ENCODE peak calls at places on chromosomes 6 and 20, in eight cellular contexts. One of them, this sample, is unnamed.

GRCh38 chr6:122207794-122208193 is 191.7 kb upstream of the HSF2 start:
- DNase-seq in NAMALWA: no peak
- DNase-seq in tibial nerve: no peak
- DNase-seq in ureter: no peak
- DNase-seq in kidney tubule cell: no peak
- DNase-seq in small intestine: no peak
- DNase-seq in uterus: no peak
- DNase-seq in astrocyte of the spinal cord: peak; percentile 46
- DNase-seq in this sample: no peak

GRCh38 chr6:37496951-37497885 is 2.5 kb downstream of the CCDC167 start:
- DNase-seq in NAMALWA: peak; percentile 29
- DNase-seq in uterus: no peak
- DNase-seq in kidney tubule cell: no peak
- DNase-seq in astrocyte of the spinal cord: no peak
- DNase-seq in small intestine: no peak
- DNase-seq in tibial nerve: no peak
- DNase-seq in ureter: no peak
- DNase-seq in this sample: no peak

GRCh38 chr6:107140581-107140980 is 25.3 kb upstream of the BEND3 start:
- DNase-seq in astrocyte of the spinal cord: no peak
- DNase-seq in ureter: no peak
- DNase-seq in tibial nerve: no peak
- DNase-seq in kidney tubule cell: no peak
- DNase-seq in NAMALWA: no peak
- DNase-seq in uterus: no peak
- DNase-seq in small intestine: no peak
- DNase-seq in this sample: no peak

GRCh38 chr20:1323256-1323655 is 5.7 kb downstream of the SDCBP2 start:
- DNase-seq in kidney tubule cell: no peak
- DNase-seq in ureter: no peak
- DNase-seq in NAMALWA: no peak
- DNase-seq in small intestine: no peak
- DNase-seq in uterus: no peak
- DNase-seq in astrocyte of the spinal cord: no peak
- DNase-seq in tibial nerve: no peak
- DNase-seq in this sample: no peak

GRCh38 chr6:143698329-143698728 is 20.6 kb downstream of the PHACTR2 start:
- DNase-seq in astrocyte of the spinal cord: no peak
- DNase-seq in small intestine: no peak
- DNase-seq in NAMALWA: no peak
- DNase-seq in uterus: no peak
- DNase-seq in kidney tubule cell: no peak
- DNase-seq in tibial nerve: no peak
- DNase-seq in ureter: no peak
- DNase-seq in this sample: no peak

GRCh38 chr20:35215066-35215956 is 11.2 kb upstream of the MMP24 start:
- DNase-seq in astrocyte of the spinal cord: peak; percentile 23
- DNase-seq in tibial nerve: no peak
- DNase-seq in NAMALWA: no peak
- DNase-seq in kidney tubule cell: peak; percentile 97
- DNase-seq in ureter: no peak
- DNase-seq in small intestine: no peak
- DNase-seq in uterus: no peak
- DNase-seq in this sample: no peak

GRCh38 chr6:170200458-170200891 is 90.4 kb downstream of the DLL1 start:
- DNase-seq in small intestine: no peak
- DNase-seq in uterus: peak; percentile 63
- DNase-seq in kidney tubule cell: no peak
- DNase-seq in tibial nerve: no peak
- DNase-seq in ureter: no peak
- DNase-seq in astrocyte of the spinal cord: no peak
- DNase-seq in NAMALWA: no peak
- DNase-seq in this sample: no peak

GRCh38 chr20:35598476-35598875 is 17.2 kb upstream of the SPAG4 start:
- DNase-seq in uterus: no peak
- DNase-seq in small intestine: no peak
- DNase-seq in ureter: no peak
- DNase-seq in astrocyte of the spinal cord: no peak
- DNase-seq in tibial nerve: no peak
- DNase-seq in kidney tubule cell: no peak
- DNase-seq in NAMALWA: no peak
- DNase-seq in this sample: no peak

GRCh38 chr6:22558288-22558882 is 11.0 kb upstream of the HDGFL1 start:
- DNase-seq in astrocyte of the spinal cord: no peak
- DNase-seq in ureter: no peak
- DNase-seq in tibial nerve: no peak
- DNase-seq in small intestine: peak; percentile 35
- DNase-seq in kidney tubule cell: no peak
- DNase-seq in uterus: no peak
- DNase-seq in NAMALWA: no peak
- DNase-seq in this sample: no peak

GRCh38 chr6:7532232-7532631 is 9.2 kb upstream of the DSP start:
- DNase-seq in tibial nerve: no peak
- DNase-seq in small intestine: peak; percentile 82
- DNase-seq in uterus: no peak
- DNase-seq in ureter: peak; percentile 74
- DNase-seq in astrocyte of the spinal cord: no peak
- DNase-seq in NAMALWA: no peak
- DNase-seq in kidney tubule cell: peak; percentile 25
- DNase-seq in this sample: peak; percentile 81

GRCh38 chr6:129748212-129748900 is 38.4 kb upstream of the ARHGAP18 start:
- DNase-seq in ureter: peak; percentile 46
- DNase-seq in uterus: peak; percentile 54
- DNase-seq in small intestine: peak; percentile 67
- DNase-seq in tibial nerve: no peak
- DNase-seq in astrocyte of the spinal cord: peak; percentile 78
- DNase-seq in NAMALWA: peak; percentile 86
- DNase-seq in kidney tubule cell: peak; percentile 75
- DNase-seq in this sample: peak; percentile 39

GRCh38 chr6:30490031-30490876 is 945 bp downstream of the HLA-E start:
- DNase-seq in NAMALWA: peak; percentile 83
- DNase-seq in uterus: peak; percentile 66
- DNase-seq in small intestine: peak; percentile 69
- DNase-seq in ureter: peak; percentile 84
- DNase-seq in astrocyte of the spinal cord: peak; percentile 52
- DNase-seq in tibial nerve: peak; percentile 58
- DNase-seq in kidney tubule cell: peak; percentile 60
- DNase-seq in this sample: peak; percentile 77

GRCh38 chr20:44154521-44155001 is 32.4 kb downstream of the JPH2 start:
- DNase-seq in tibial nerve: no peak
- DNase-seq in ureter: no peak
- DNase-seq in astrocyte of the spinal cord: no peak
- DNase-seq in NAMALWA: no peak
- DNase-seq in uterus: peak; percentile 71
- DNase-seq in kidney tubule cell: no peak
- DNase-seq in small intestine: no peak
- DNase-seq in this sample: no peak

GRCh38 chr6:27205375-27206278 is 41.9 kb upstream of the PRSS16 start:
- DNase-seq in kidney tubule cell: peak; percentile 9
- DNase-seq in tibial nerve: no peak
- DNase-seq in ureter: no peak
- DNase-seq in small intestine: no peak
- DNase-seq in astrocyte of the spinal cord: no peak
- DNase-seq in NAMALWA: no peak
- DNase-seq in uterus: no peak
- DNase-seq in this sample: no peak

GRCh38 chr20:37890643-37891042 is 12.3 kb upstream of the VSTM2L start:
- DNase-seq in kidney tubule cell: no peak
- DNase-seq in astrocyte of the spinal cord: no peak
- DNase-seq in ureter: no peak
- DNase-seq in uterus: no peak
- DNase-seq in NAMALWA: no peak
- DNase-seq in tibial nerve: no peak
- DNase-seq in small intestine: no peak
- DNase-seq in this sample: no peak

GRCh38 chr6:87473419-87473903 is 687 bp downstream of the SLC35A1 start:
- DNase-seq in NAMALWA: peak; percentile 75
- DNase-seq in uterus: no peak
- DNase-seq in kidney tubule cell: peak; percentile 47
- DNase-seq in small intestine: peak; percentile 68
- DNase-seq in astrocyte of the spinal cord: peak; percentile 29
- DNase-seq in ureter: no peak
- DNase-seq in tibial nerve: peak; percentile 25
- DNase-seq in this sample: peak; percentile 37

GRCh38 chr20:34705383-34706021 is 1.4 kb downstream of the TP53INP2 start:
- DNase-seq in tibial nerve: no peak
- DNase-seq in small intestine: peak; percentile 95
- DNase-seq in astrocyte of the spinal cord: no peak
- DNase-seq in NAMALWA: no peak
- DNase-seq in uterus: no peak
- DNase-seq in kidney tubule cell: peak; percentile 64
- DNase-seq in ureter: no peak
- DNase-seq in this sample: peak; percentile 59

GRCh38 chr20:34774431-34774830 is 51.0 kb downstream of the NCOA6 start:
- DNase-seq in small intestine: no peak
- DNase-seq in uterus: no peak
- DNase-seq in astrocyte of the spinal cord: no peak
- DNase-seq in kidney tubule cell: no peak
- DNase-seq in NAMALWA: no peak
- DNase-seq in ureter: no peak
- DNase-seq in tibial nerve: no peak
- DNase-seq in this sample: no peak

GRCh38 chr20:2302369-2302768 is 6.6 kb downstream of the TGM3 start:
- DNase-seq in uterus: no peak
- DNase-seq in small intestine: no peak
- DNase-seq in ureter: no peak
- DNase-seq in NAMALWA: no peak
- DNase-seq in astrocyte of the spinal cord: no peak
- DNase-seq in tibial nerve: no peak
- DNase-seq in kidney tubule cell: no peak
- DNase-seq in this sample: no peak

GRCh38 chr6:13462380-13463326 is 24.7 kb downstream of the GFOD1 start:
- DNase-seq in kidney tubule cell: no peak
- DNase-seq in small intestine: no peak
- DNase-seq in tibial nerve: no peak
- DNase-seq in astrocyte of the spinal cord: no peak
- DNase-seq in NAMALWA: peak; percentile 44
- DNase-seq in ureter: no peak
- DNase-seq in uterus: no peak
- DNase-seq in this sample: no peak

GRCh38 chr6:73471686-73472290 is 10.3 kb downstream of the MTO1 start:
- DNase-seq in tibial nerve: no peak
- DNase-seq in kidney tubule cell: no peak
- DNase-seq in small intestine: no peak
- DNase-seq in uterus: no peak
- DNase-seq in NAMALWA: peak; percentile 70
- DNase-seq in astrocyte of the spinal cord: no peak
- DNase-seq in ureter: no peak
- DNase-seq in this sample: no peak

This sample was measured in stomach.